ENCODE peak calls at places on chromosomes 3 and 15, in seven cellular contexts. P, N, K, H, A, Y and Q are unnamed samples.
A peak's percentile ranks its signal among the peaks of the same experiment; 100 is the strongest.

GRCh38 chr3:142958707-142959106 is 4.8 kb downstream of the PAQR9 start:
- DNase-seq in P (no peak), N (no peak), K (no peak), H (no peak), A (peak; percentile 35), Y (no peak), Q (no peak)

GRCh38 chr3:27454914-27455313 is 29.3 kb downstream of the SLC4A7 start:
- DNase-seq in P (no peak), N (no peak), K (no peak), H (no peak), A (no peak), Y (no peak), Q (no peak)

GRCh38 chr15:36177590-36178281 is 401.7 kb upstream of the CDIN1 start:
- DNase-seq in P (no peak), N (no peak), K (no peak), H (no peak), A (no peak), Y (no peak), Q (no peak)

GRCh38 chr3:101574388-101575156 is 592 bp downstream of the PCNP start:
- DNase-seq in P (peak; percentile 50), N (peak; percentile 84), K (peak; percentile 65), H (peak; percentile 51), A (no peak), Y (no peak), Q (peak; percentile 44)

GRCh38 chr3:17233398-17233800 is 348.6 kb downstream of the PLCL2 start:
- DNase-seq in P (no peak), N (no peak), K (no peak), H (no peak), A (peak; percentile 50), Y (peak; percentile 45), Q (no peak)

GRCh38 chr3:98457543-98457942 is 5.5 kb upstream of the OR5K1 start:
- DNase-seq in P (no peak), N (no peak), K (no peak), H (no peak), A (no peak), Y (no peak), Q (no peak)

GRCh38 chr3:127485396-127486170 is 105.0 kb downstream of the TPRA1 start:
- DNase-seq in P (peak; percentile 25), N (peak; percentile 40), K (peak; percentile 7), H (no peak), A (no peak), Y (no peak), Q (no peak)

GRCh38 chr3:41195970-41196369 is 3.3 kb upstream of the CTNNB1 start:
- DNase-seq in P (peak; percentile 44), N (no peak), K (no peak), H (no peak), A (no peak), Y (no peak), Q (no peak)

GRCh38 chr15:31484369-31484951 is 157.8 kb downstream of the KLF13 start:
- DNase-seq in P (peak; percentile 23), N (no peak), K (peak; percentile 10), H (no peak), A (no peak), Y (no peak), Q (peak; percentile 6)

GRCh38 chr15:31483924-31484368 is 157.3 kb downstream of the KLF13 start:
- DNase-seq in P (peak; percentile 24), N (no peak), K (peak; percentile 5), H (no peak), A (no peak), Y (no peak), Q (no peak)

GRCh38 chr15:31482122-31482922 is 155.7 kb downstream of the KLF13 start:
- DNase-seq in P (peak; percentile 16), N (peak; percentile 56), K (no peak), H (no peak), A (no peak), Y (no peak), Q (no peak)

GRCh38 chr15:31484986-31485385 is 158.4 kb downstream of the KLF13 start:
- DNase-seq in P (peak; percentile 11), N (no peak), K (peak; percentile 11), H (no peak), A (no peak), Y (no peak), Q (peak; percentile 3)

DNA sequence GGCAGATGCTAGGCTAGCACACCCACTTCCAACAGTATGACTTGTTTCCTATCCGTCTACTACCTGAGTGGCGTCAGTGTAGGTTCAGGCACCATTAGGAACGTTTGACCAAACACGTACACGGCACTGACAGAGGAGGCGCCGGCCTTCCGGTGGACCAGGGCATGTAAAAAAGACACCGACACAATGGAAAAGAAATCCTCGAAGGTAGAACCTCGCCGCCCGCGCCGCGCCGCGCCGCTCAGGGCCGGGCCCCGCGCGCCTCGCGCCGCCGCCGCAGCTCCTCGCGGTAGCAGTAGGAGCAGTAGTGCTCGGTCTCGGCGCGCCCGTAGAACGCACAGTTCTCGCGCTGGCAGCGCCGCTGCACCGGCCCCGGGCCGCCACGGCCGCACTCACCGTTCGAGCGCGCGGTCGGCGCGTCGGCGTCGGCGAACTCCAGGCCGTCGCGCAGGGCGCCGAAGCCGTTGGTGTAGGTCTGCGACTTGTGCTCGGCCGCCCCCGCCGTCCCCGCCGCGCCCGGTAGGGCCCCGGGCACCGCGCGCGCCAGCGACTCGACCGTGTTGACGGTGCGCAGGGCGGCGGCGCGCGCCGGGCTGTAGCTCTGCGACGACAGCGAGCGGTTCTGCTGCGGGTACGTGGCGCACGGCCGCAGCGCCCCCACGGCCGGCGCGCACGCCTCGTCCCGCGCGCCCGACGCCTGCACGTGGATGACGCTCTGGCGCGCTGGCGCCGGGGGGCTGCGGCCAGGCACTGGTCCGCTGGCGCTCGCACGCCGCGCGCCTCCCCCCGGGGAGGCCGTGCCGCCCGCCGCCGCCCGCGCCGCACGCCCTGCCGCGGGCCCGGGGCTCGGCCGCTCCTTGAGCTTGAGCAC is 156.7 kb downstream of the KLF13 start:
- DNase-seq in P (peak; percentile 26), N (no peak), K (peak; percentile 15), H (no peak), A (no peak), Y (no peak), Q (no peak)
- H3K4me3 ChIP-seq in P (peak overlapping the region; percentile 40), N (peak overlapping the region; percentile 36), K (no peak overlapping the region), H (peak overlapping the region; percentile 43), A (no peak overlapping the region), Y (no peak overlapping the region), Q (peak overlapping the region; percentile 18)

GRCh38 chr3:93973160-93974126 is at the start of gene PROS1:
- DNase-seq in P (peak; percentile 69), N (peak; percentile 92), K (peak; percentile 94), H (peak; percentile 86), A (peak; percentile 60), Y (peak; percentile 86), Q (peak; percentile 83)
- H3K27ac ChIP-seq in P (peak within 1 kb of the TSS; percentile 90), N (peak within 1 kb of the TSS; percentile 86), K (peak within 1 kb of the TSS; percentile 96), H (peak within 1 kb of the TSS; percentile 95), A (peak within 1 kb of the TSS; percentile 92), Y (peak within 1 kb of the TSS; percentile 73), Q (peak within 1 kb of the TSS; percentile 85)

DNA sequence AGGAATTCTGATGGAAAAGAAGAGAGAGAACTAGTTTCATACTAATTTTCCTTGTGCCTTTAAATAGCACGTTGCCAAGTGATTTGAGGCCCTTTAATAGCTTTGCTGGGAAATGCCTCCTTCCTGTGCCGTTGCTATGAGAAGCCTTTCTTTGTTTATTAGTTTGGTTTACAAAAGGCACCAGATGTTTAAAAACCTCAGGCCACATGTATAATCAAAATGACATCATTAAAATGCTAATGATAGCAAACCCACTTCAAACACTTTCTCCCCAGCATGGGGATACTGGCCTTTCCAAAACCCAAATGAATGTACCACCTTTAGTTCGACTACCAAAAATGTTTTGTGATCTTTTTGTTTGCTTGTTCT is 50.0 kb upstream of the TBC1D23 start:
- DNase-seq in P (no peak), N (no peak), K (no peak), H (no peak), A (no peak), Y (no peak), Q (no peak)
- TF ChIP-seq EP300 in P (no peak), N (peak; percentile 63), K (no peak), H (no peak), A (no peak), Y (no peak), Q (peak; percentile 66)

GRCh38 chr3:124688580-124689454 is 41.4 kb upstream of the UMPS start:
- DNase-seq in P (peak; percentile 85), N (peak; percentile 83), K (peak; percentile 70), H (peak; percentile 67), A (peak; percentile 81), Y (peak; percentile 78), Q (peak; percentile 83)
- H3K4me3 ChIP-seq in P (no peak overlapping the region), N (no peak overlapping the region), K (no peak overlapping the region), H (no peak overlapping the region), A (no peak overlapping the region), Y (no peak overlapping the region), Q (no peak overlapping the region)

GRCh38 chr15:63615935-63616334 is 18.7 kb downstream of the FBXL22 start:
- DNase-seq in P (no peak), N (no peak), K (no peak), H (no peak), A (no peak), Y (no peak), Q (no peak)
- H3K27ac ChIP-seq in P (no peak overlapping the region), N (no peak overlapping the region), K (no peak overlapping the region), H (no peak overlapping the region), A (no peak overlapping the region), Y (no peak overlapping the region), Q (no peak overlapping the region)

DNA sequence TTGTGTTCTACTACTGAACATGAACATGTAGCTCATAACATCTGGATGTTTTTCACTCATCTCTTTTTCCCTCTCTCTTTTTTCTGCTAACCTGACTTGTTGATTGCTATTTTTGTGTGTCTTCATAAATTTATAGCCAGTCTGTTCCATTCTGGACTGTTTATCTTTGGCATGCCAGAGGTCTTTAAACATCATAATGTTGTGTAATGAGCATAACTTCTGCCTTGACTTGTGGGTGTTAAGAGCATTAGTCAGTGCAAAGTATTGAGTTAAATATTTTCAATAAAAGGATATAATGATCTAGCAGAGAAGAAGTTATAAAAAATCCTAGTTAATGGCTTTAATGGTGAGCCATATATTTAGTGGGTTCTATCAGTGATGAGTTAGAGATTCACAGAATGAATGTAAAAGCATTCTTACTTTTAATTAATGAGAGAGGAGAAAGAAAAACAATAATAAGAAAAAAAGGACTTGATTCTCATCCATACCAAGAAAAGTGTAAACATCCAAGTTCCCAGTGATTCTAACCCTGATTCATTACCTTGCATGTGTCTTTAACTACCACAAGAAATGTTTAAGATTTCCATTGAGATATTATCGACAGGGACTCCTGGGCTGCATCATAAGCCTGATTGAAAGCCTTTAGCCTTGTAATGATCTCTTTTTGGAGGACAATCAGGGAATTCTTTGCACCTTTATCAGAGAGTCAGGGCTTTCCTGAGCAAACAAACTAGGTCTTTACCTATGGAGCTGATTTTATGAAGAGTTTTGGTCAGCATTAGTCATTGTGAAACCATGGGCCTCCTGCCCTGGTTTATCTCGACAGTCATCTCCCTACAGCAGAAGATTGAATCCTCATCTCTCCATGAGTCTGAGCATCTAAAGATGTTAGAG is 22.9 kb downstream of the MITF start:
- DNase-seq in P (no peak), N (no peak), K (no peak), H (no peak), A (no peak), Y (no peak), Q (no peak)
- TF ChIP-seq EP300 in P (no peak), N (peak; percentile 64), K (no peak), H (no peak), A (no peak), Y (no peak), Q (no peak)